ENCODE peak calls at places on chromosomes 16 and 17, in six cellular contexts. R, H, C, O, V and S are unnamed samples.

GRCh38 chr16:2160915-2161551 is 5.5 kb downstream of the TRAF7 start:
- DNase-seq in R (no peak), H (no peak), C (peak; percentile 43), O (no peak), V (no peak), S (peak; percentile 79)

GRCh38 chr16:80619824-80620223 is 79.0 kb downstream of the DYNLRB2 start:
- DNase-seq in R (no peak), H (no peak), C (peak; percentile 47), O (no peak), V (no peak), S (no peak)

GRCh38 chr17:50028207-50029120 is 27.4 kb upstream of the ITGA3 start:
- DNase-seq in R (no peak), H (no peak), C (peak; percentile 80), O (no peak), V (no peak), S (peak; percentile 73)

GRCh38 chr17:31510273-31511175 is 119.0 kb downstream of the RAB11FIP4 start:
- DNase-seq in R (no peak), H (no peak), C (peak; percentile 19), O (no peak), V (no peak), S (no peak)

GRCh38 chr17:41967921-41968578 is 1.5 kb downstream of the CNP start:
- DNase-seq in R (no peak), H (no peak), C (no peak), O (no peak), V (no peak), S (no peak)

GRCh38 chr17:65356524-65356923 is 204.9 kb downstream of the AXIN2 start:
- DNase-seq in R (no peak), H (no peak), C (no peak), O (no peak), V (no peak), S (no peak)

GRCh38 chr16:85422374-85423185 is 190.5 kb upstream of the GSE1 start:
- DNase-seq in R (no peak), H (no peak), C (no peak), O (peak; percentile 45), V (no peak), S (no peak)

GRCh38 chr16:10992797-10993196 is 48.4 kb downstream of the CLEC16A start:
- DNase-seq in R (no peak), H (no peak), C (peak; percentile 88), O (no peak), V (no peak), S (peak; percentile 84)

GRCh38 chr17:9218068-9218635 is 196.8 kb downstream of the NTN1 start:
- DNase-seq in R (no peak), H (no peak), C (no peak), O (no peak), V (no peak), S (no peak)

GRCh38 chr16:88816736-88817535 is 5.2 kb upstream of the APRT start:
- DNase-seq in R (no peak), H (no peak), C (no peak), O (no peak), V (no peak), S (no peak)